ENCODE peak calls at places on chromosomes 5 and 9, in ten cellular contexts. R, W, S, O, J, D, G, L, Z and V are unnamed samples. For H3K4me1, the result is how much of the 10 kb centered on the place peaks cover.

GRCh38 chr9:26169684-26170083 is 491.4 kb upstream of the TUSC1 start:
- DNase-seq in Z (no peak), J (no peak), D (peak), R (no peak), O (no peak), S (no peak), W (no peak), L (no peak), G (no peak), V (no peak)

GRCh38 chr5:160284271-160284670 is 28.1 kb downstream of the CCNJL start:
- DNase-seq in S (peak), D (no peak), J (no peak), R (no peak), G (no peak), Z (no peak), W (no peak), O (no peak), L (no peak), V (no peak)

GRCh38 chr9:4921449-4921848 is 63.6 kb upstream of the JAK2 start:
- DNase-seq in D (no peak), J (no peak), L (no peak), Z (no peak), W (no peak), G (no peak), O (no peak), R (no peak), S (no peak), V (no peak)

GRCh38 chr5:77560677-77561263 is 68.7 kb upstream of the WDR41 start:
- DNase-seq in Z (no peak), S (peak), D (peak), W (no peak), O (no peak), L (peak), R (no peak), G (no peak), J (no peak), V (no peak)

GRCh38 chr5:73284985-73285384 is 112.0 kb downstream of the TMEM174 start:
- DNase-seq in S (no peak), O (no peak), G (no peak), W (no peak), Z (no peak), J (no peak), D (no peak), R (no peak), L (no peak), V (no peak)

GRCh38 chr5:33472805-33473409 is 32.1 kb downstream of the TARS1 start:
- DNase-seq in G (no peak), W (no peak), J (no peak), O (no peak), Z (no peak), R (no peak), S (no peak), L (no peak), D (no peak), V (no peak)

GRCh38 chr9:108622467-108622866 is 233.3 kb downstream of the ACTL7B start:
- DNase-seq in W (no peak), J (no peak), G (no peak), D (no peak), S (no peak), L (peak), R (no peak), Z (no peak), O (no peak), V (no peak)

GRCh38 chr5:68953885-68954617 is 139.8 kb upstream of the SLC30A5 start:
- DNase-seq in Z (no peak), W (no peak), S (no peak), R (no peak), O (no peak), D (no peak), J (no peak), L (no peak), G (no peak), V (no peak)

GRCh38 chr9:95058121-95058785 is 259.3 kb downstream of the FANCC start:
- DNase-seq in W (no peak), G (no peak), L (no peak), R (peak), J (no peak), O (no peak), S (no peak), D (no peak), Z (no peak), V (no peak)

GRCh38 chr5:125058185-125058826 is 311.9 kb upstream of the ZNF608 start:
- DNase-seq in W (no peak), D (peak), J (no peak), S (no peak), G (no peak), R (no peak), L (no peak), O (no peak), Z (no peak), V (no peak)

GRCh38 chr5:109907751-109908150 is 218.0 kb downstream of the MAN2A1 start:
- DNase-seq in S (no peak), R (no peak), Z (no peak), D (peak), O (no peak), W (no peak), J (no peak), L (peak), G (no peak), V (no peak)

GRCh38 chr9:133633681-133633990 is 2.5 kb upstream of the DBH start:
- DNase-seq in G (no peak), R (no peak), D (no peak), W (no peak), Z (no peak), O (no peak), S (no peak), J (no peak), L (no peak), V (peak)

GRCh38 chr9:87771251-87772006 is 45.5 kb downstream of the CTSL start:
- DNase-seq in O (no peak), J (peak), G (peak), R (no peak), S (no peak), D (no peak), L (peak), Z (no peak), W (no peak), V (peak)

GRCh38 chr5:94347130-94347529 is 271.3 kb downstream of the KIAA0825 start:
- DNase-seq in Z (no peak), L (no peak), W (no peak), J (peak), O (no peak), S (no peak), D (no peak), R (no peak), G (no peak), V (no peak)

GRCh38 chr9:136861874-136862457 is 4.1 kb downstream of the EDF1 start:
- DNase-seq in D (no peak), O (no peak), L (no peak), Z (no peak), J (no peak), W (no peak), S (no peak), G (peak), R (no peak), V (no peak)
- H3K4me1 ChIP-seq in D (under half), O (under half), L (under half), Z (half or more), J (half or more), W (under half), S (under half), G (under half), R (under half), V (under half)

DNA sequence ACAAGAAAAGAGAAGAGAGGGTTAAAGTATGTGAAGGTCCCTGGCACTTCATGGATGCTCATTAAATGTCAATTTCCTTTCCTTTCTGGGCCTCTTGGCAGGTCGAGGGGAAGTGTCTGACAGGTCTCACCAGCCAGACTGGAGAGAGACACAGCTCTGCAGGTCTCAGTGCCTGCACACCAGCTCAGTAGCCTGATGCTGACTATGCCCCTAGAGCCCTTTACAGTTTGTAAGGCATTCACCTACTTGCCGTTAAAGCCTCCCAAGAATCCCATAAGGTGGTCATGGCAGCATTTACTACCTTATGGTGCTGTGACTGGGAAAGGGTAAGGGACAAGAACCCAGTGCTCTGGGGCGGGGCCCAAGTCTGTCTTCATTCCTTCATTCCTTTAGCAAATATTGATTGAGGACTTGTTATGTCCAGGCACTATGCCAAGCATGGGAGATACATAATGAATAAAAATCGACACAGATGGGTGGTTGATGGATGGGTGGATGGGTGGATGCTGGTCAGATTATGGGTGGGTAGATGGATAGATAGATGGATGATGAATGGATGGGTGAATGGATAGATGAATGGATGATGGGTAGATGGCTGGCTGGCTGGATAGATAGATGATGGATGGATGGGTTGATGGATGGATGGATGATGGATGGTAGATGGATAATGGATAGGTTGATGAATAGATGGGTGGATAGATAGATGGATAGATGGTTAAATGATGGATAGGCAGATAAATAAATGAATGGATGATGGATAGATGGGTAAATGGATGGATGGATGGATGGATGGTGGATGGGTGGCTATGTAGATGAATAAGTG is 21.3 kb upstream of the KIF12 start:
- DNase-seq in D (no peak), R (no peak), L (no peak), O (no peak), W (no peak), Z (no peak), S (peak), J (no peak), G (peak), V (no peak)
- H3K4me1 ChIP-seq in D (under half), R (under half), L (under half), O (under half), W (under half), Z (under half), S (under half), J (under half), G (under half), V (under half)

GRCh38 chr5:168012006-168012405 is 279.4 kb upstream of the WWC1 start:
- DNase-seq in R (no peak), W (no peak), Z (no peak), J (no peak), L (no peak), S (no peak), O (no peak), D (no peak), G (no peak), V (no peak)

GRCh38 chr5:168011096-168011495 is 280.3 kb upstream of the WWC1 start:
- DNase-seq in L (no peak), D (no peak), J (no peak), G (no peak), S (no peak), O (no peak), Z (no peak), W (no peak), R (no peak), V (no peak)

GRCh38 chr5:168007286-168007685 is 284.2 kb upstream of the WWC1 start:
- DNase-seq in S (no peak), D (no peak), L (no peak), G (peak), W (no peak), O (no peak), R (no peak), J (no peak), Z (no peak), V (no peak)

GRCh38 chr5:168006473-168007130 is 284.8 kb upstream of the WWC1 start:
- DNase-seq in Z (no peak), O (no peak), D (no peak), L (no peak), J (no peak), W (no peak), R (no peak), G (no peak), S (no peak), V (no peak)

DNA sequence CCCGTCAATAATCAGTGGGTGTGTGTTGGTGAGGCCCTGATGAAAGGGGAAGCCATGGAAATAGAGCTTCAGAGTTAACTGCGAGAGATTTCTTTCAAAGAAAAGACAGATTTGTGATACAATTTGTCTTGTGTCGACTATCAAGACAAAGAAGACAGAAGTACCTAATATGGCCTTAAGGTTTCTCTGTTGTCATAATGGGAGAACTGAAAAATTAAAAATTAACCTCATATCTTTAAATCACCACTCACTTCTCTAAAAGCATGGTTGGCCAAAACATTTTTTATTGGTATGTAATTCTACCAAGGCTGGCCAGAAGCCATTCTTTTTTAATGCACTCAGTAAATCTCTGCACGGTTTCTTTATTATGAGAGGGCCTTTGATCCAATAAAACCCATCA is 282.9 kb upstream of the WWC1 start:
- DNase-seq in R (no peak), D (no peak), Z (no peak), S (no peak), G (no peak), W (no peak), L (no peak), O (no peak), J (no peak), V (no peak)
- H3K4me1 ChIP-seq in R (under half), D (under half), Z (under half), S (under half), G (under half), W (under half), L (under half), O (under half), J (half or more), V (under half)

GRCh38 chr9:37040508-37041127 is 6.5 kb upstream of the PAX5 start:
- DNase-seq in L (no peak), G (peak), J (no peak), S (no peak), W (no peak), Z (no peak), D (no peak), R (no peak), O (no peak), V (no peak)
- H3K4me1 ChIP-seq in L (under half), G (under half), J (under half), S (under half), W (under half), Z (under half), D (under half), R (under half), O (under half), V (under half)

GRCh38 chr5:66582499-66582898 is 13.7 kb upstream of the MAST4 start:
- DNase-seq in O (no peak), L (peak), R (no peak), W (no peak), S (no peak), Z (no peak), D (no peak), G (no peak), J (no peak), V (no peak)

GRCh38 chr5:66585291-66585690 is 10.9 kb upstream of the MAST4 start:
- DNase-seq in D (no peak), W (no peak), J (no peak), R (no peak), L (no peak), O (no peak), G (no peak), Z (no peak), S (no peak), V (no peak)

GRCh38 chr5:66587771-66588170 is 8.4 kb upstream of the MAST4 start:
- DNase-seq in Z (no peak), W (no peak), J (no peak), L (no peak), R (no peak), S (no peak), D (no peak), G (no peak), O (no peak), V (no peak)
- H3K4me1 ChIP-seq in Z (under half), W (under half), J (under half), L (under half), R (under half), S (under half), D (under half), G (under half), O (under half), V (under half)

GRCh38 chr5:149352169-149352568 is 5.7 kb upstream of the PCYOX1L start:
- DNase-seq in J (no peak), R (no peak), L (no peak), S (no peak), W (no peak), Z (no peak), G (no peak), D (no peak), O (no peak), V (no peak)
- H3K4me1 ChIP-seq in J (under half), R (under half), L (under half), S (under half), W (under half), Z (under half), G (under half), D (under half), O (under half), V (under half)

DNA sequence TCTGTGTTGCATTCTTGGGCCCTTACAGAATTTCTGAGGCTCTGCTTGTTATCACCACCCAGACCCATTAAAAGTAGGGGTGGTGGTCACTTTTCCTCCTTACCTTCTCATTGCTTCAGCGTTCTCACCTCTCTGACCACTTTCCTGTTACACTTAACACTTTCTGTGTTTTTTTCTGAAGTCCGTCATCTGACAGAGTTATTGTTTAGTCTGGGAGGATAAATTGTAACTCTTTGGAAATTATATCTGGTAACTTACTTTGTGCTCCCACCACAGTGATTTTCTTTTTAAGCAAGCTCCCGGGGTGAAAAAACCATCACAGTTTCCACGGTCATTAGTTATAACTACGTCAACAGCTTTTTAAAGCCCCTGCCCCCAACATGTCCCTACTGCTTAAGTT is 211.2 kb upstream of the OTULINL start:
- DNase-seq in W (no peak), J (no peak), S (no peak), O (no peak), L (no peak), R (no peak), G (no peak), D (no peak), Z (no peak), V (no peak)
- H3K4me1 ChIP-seq in W (under half), J (under half), S (under half), O (under half), L (under half), R (under half), G (under half), D (under half), Z (under half), V (under half)